ENCODE peak calls at places on chromosomes 7 and 10, in six cellular contexts. N is astrocyte of the cerebellum, T is AG04450, C is pancreas, Y is cardiac muscle cell, B is breast epithelium. F is an unnamed sample.

GRCh38 chr7:107076781-107077698 is 32.5 kb downstream of the PRKAR2B start:
- DNase-seq in C (no peak), Y (peak; percentile 7), B (no peak), T (no peak), N (no peak), F (no peak)

GRCh38 chr7:129933627-129934026 is 19.1 kb downstream of the UBE2H start:
- DNase-seq in C (no peak), Y (no peak), B (no peak), N (no peak), T (no peak), F (no peak)

GRCh38 chr10:115417585-115418265 is 324.6 kb downstream of the ATRNL1 start:
- DNase-seq in C (peak; percentile 23), Y (peak; percentile 72), B (no peak), T (peak; percentile 6), N (peak; percentile 45), F (peak; percentile 72)

GRCh38 chr7:2266911-2267310 is 24.9 kb downstream of the NUDT1 start:
- DNase-seq in N (no peak), C (no peak), T (no peak), B (peak; percentile 42), Y (no peak), F (no peak)

GRCh38 chr10:6669269-6669859 is 89.3 kb upstream of the PRKCQ start:
- DNase-seq in T (peak; percentile 43), Y (peak; percentile 73), N (peak; percentile 43), B (no peak), C (no peak), F (peak; percentile 44)

GRCh38 chr7:131619336-131620305 is 63.2 kb upstream of the PODXL start:
- DNase-seq in T (no peak), Y (no peak), C (no peak), B (no peak), N (peak; percentile 16), F (peak; percentile 9)

GRCh38 chr7:44257618-44258422 is 57.0 kb downstream of the YKT6 start:
- DNase-seq in N (peak; percentile 8), Y (peak; percentile 89), C (peak; percentile 24), B (peak; percentile 21), T (peak; percentile 37), F (peak; percentile 91)

GRCh38 chr10:68105820-68106219 is 3.5 kb upstream of the MYPN start:
- DNase-seq in B (no peak), C (no peak), Y (peak; percentile 18), T (no peak), N (no peak), F (peak; percentile 6)

GRCh38 chr7:2894118-2894940 is 50.2 kb upstream of the GNA12 start:
- DNase-seq in T (no peak), Y (no peak), C (no peak), N (no peak), B (no peak), F (peak; percentile 83)

GRCh38 chr7:107999814-108000560 is 3.0 kb downstream of the LAMB1 start:
- DNase-seq in C (no peak), Y (no peak), T (no peak), N (no peak), B (no peak), F (no peak)

GRCh38 chr7:44134943-44135628 is 6.0 kb downstream of the MYL7 start:
- DNase-seq in N (no peak), T (no peak), Y (no peak), C (no peak), B (no peak), F (no peak)

GRCh38 chr7:49563693-49564378 is 209.6 kb upstream of the VWC2 start:
- DNase-seq in N (no peak), Y (no peak), T (no peak), C (no peak), B (no peak), F (no peak)

GRCh38 chr7:136136906-136137305 is 159.7 kb upstream of the MTPN start:
- DNase-seq in N (no peak), T (no peak), B (no peak), Y (no peak), C (no peak), F (no peak)

GRCh38 chr10:78316451-78316931 is 282.8 kb downstream of the RPS24 start:
- DNase-seq in B (peak; percentile 12), Y (peak; percentile 32), T (no peak), N (no peak), C (no peak), F (no peak)

GRCh38 chr10:78319841-78320240 is 286.2 kb downstream of the RPS24 start:
- DNase-seq in N (no peak), B (no peak), Y (no peak), T (no peak), C (no peak), F (no peak)

GRCh38 chr10:78320416-78320815 is 286.8 kb downstream of the RPS24 start:
- DNase-seq in C (no peak), T (no peak), Y (no peak), N (no peak), B (no peak), F (no peak)

GRCh38 chr10:78319371-78319770 is 285.7 kb downstream of the RPS24 start:
- DNase-seq in C (no peak), B (no peak), Y (no peak), T (no peak), N (no peak), F (no peak)

DNA sequence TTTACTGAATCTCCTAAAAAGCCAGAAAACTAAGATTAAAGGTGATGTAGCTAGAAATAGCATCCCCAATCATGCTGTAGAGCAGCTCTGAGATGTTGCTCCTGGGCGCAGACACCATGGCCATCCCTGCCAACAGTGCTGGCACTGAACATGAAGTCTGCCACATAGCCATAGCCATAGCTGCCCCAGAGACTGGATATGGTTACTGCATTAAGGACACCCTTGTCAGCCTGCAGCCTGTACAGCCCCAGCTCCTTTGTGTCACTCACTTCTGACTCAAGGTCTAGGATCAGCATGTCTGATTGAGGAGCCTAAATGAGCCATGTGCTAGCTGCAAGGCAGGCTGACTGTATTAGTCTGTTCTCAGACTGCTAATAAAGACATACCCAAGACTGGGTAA is 284.6 kb downstream of the RPS24 start:
- DNase-seq in Y (no peak), N (no peak), T (no peak), C (no peak), B (no peak), F (no peak)
- TF ChIP-seq CTCF in Y (no peak), N (no peak), T (no peak), C (no peak), B (no peak), F (no peak)

GRCh38 chr7:69428089-69428488 is 170.2 kb upstream of the AUTS2 start:
- DNase-seq in Y (no peak), N (no peak), C (no peak), T (no peak), B (no peak), F (no peak)

GRCh38 chr7:69429817-69430501 is 168.3 kb upstream of the AUTS2 start:
- DNase-seq in B (no peak), T (no peak), Y (peak; percentile 80), N (peak; percentile 63), C (no peak), F (no peak)

GRCh38 chr7:69431626-69432025 is 166.6 kb upstream of the AUTS2 start:
- DNase-seq in Y (no peak), C (no peak), T (no peak), N (no peak), B (no peak), F (no peak)

GRCh38 chr7:69433086-69433485 is 165.2 kb upstream of the AUTS2 start:
- DNase-seq in C (no peak), T (no peak), N (no peak), B (no peak), Y (no peak), F (no peak)

DNA sequence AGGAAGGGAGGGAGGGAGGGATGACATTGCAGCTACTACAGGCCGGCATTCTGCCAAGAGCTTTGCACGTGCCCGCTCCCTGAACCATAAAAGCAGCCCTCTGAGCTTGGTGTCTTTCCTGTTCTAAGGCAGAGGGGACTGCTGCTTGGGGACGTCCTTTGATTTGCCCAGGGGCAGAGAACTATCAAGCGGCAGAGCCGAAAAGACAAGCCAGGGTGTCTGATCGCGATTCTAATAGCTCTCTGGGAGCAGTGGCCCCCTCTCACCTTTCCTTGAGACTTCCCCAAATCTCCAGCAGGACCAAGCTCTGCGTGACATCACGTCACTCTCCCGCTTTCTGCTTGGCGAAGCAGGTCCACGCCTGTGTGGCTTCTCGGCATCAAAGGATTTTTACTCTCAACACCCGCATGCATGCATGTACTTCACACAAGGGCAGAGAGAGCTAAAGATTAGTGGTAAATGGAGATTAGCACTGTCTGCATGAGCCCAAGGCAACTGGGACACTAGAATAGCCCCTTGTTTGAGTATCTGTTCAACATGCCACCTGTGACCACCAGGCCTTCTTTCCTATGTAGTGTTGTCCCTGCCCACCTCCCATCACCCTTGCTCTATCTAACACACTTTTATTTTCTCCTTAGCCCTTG is 167.7 kb upstream of the AUTS2 start:
- DNase-seq in Y (peak; percentile 43), B (no peak), C (no peak), T (no peak), N (no peak), F (peak; percentile 44)
- H3K4me3 ChIP-seq in Y (no peak overlapping the region), B (peak overlapping the region; percentile 51), C (no peak overlapping the region), T (no peak overlapping the region), N (no peak overlapping the region), F (no peak overlapping the region)

GRCh38 chr7:142567676-142568075 is 181.6 kb upstream of the PRSS1 start:
- DNase-seq in T (no peak), B (no peak), C (no peak), N (no peak), Y (no peak), F (peak; percentile 8)

GRCh38 chr7:142568430-142569097 is 180.7 kb upstream of the PRSS1 start:
- DNase-seq in N (peak; percentile 74), T (peak; percentile 49), C (no peak), B (no peak), Y (peak; percentile 80), F (no peak)

GRCh38 chr7:142569851-142570250 is 179.4 kb upstream of the PRSS1 start:
- DNase-seq in C (no peak), B (no peak), Y (peak; percentile 56), N (no peak), T (no peak), F (no peak)

GRCh38 chr7:142566291-142566690 is 183.0 kb upstream of the PRSS1 start:
- DNase-seq in Y (no peak), T (no peak), N (no peak), C (no peak), B (no peak), F (no peak)

GRCh38 chr7:142567201-142567600 is 182.1 kb upstream of the PRSS1 start:
- DNase-seq in B (no peak), C (no peak), N (no peak), T (no peak), Y (no peak), F (no peak)
- TF ChIP-seq CTCF in B (no peak), C (no peak), N (no peak), T (no peak), Y (no peak), F (no peak)

GRCh38 chr10:125808047-125808446 is 15.0 kb downstream of the UROS start:
- DNase-seq in T (no peak), C (no peak), Y (no peak), N (no peak), B (no peak), F (no peak)
- H3K4me3 ChIP-seq in T (no peak overlapping the region), C (no peak overlapping the region), Y (no peak overlapping the region), N (no peak overlapping the region), B (no peak overlapping the region), F (no peak overlapping the region)

GRCh38 chr10:43380610-43381222 is 9.3 kb downstream of the FXYD4 start:
- DNase-seq in Y (peak; percentile 58), C (no peak), N (no peak), T (no peak), B (no peak), F (no peak)
- TF ChIP-seq CTCF in Y (peak; percentile 15), C (no peak), N (no peak), T (peak; percentile 35), B (no peak), F (no peak)

F was measured in GM12865.